ENCODE peak calls at places on chromosomes 3 and 15, in four cellular contexts. Z, G, L and F are unnamed samples.

GRCh38 chr3:37974121-37974927 is 16.3 kb upstream of the VILL start:
- DNase-seq in G (peak), Z (peak), L (no peak), F (peak)

GRCh38 chr3:58824285-58824684 is 157.7 kb upstream of the FAM3D start:
- DNase-seq in L (no peak), G (peak), Z (peak), F (peak)

GRCh38 chr15:101068961-101069734 is 150.0 kb downstream of the LRRK1 start:
- DNase-seq in L (no peak), G (no peak), Z (peak), F (peak)

GRCh38 chr15:85100186-85100937 is 118.7 kb downstream of the PDE8A start:
- DNase-seq in G (no peak), Z (no peak), L (no peak), F (no peak)

GRCh38 chr3:196471551-196471950 is 32.0 kb downstream of the RNF168 start:
- DNase-seq in Z (no peak), G (no peak), L (no peak), F (no peak)

GRCh38 chr15:37900286-37901221 is 33.9 kb upstream of the TMCO5A start:
- DNase-seq in L (no peak), G (no peak), Z (no peak), F (no peak)

GRCh38 chr3:48926425-48927392 is 8.1 kb downstream of the ARIH2 start:
- DNase-seq in L (no peak), Z (no peak), G (peak), F (no peak)

GRCh38 chr3:66860771-66861170 is 137.3 kb upstream of the KBTBD8 start:
- DNase-seq in Z (no peak), L (no peak), G (no peak), F (no peak)

GRCh38 chr3:17793542-17794195 is 51.2 kb upstream of the TBC1D5 start:
- DNase-seq in L (no peak), G (no peak), Z (no peak), F (no peak)

GRCh38 chr15:82108489-82109078 is 62.8 kb upstream of the MEX3B start:
- DNase-seq in L (no peak), Z (peak), G (peak), F (peak)

GRCh38 chr3:112519424-112520001 is 20.2 kb upstream of the BTLA start:
- DNase-seq in Z (no peak), L (peak), G (peak), F (peak)

GRCh38 chr3:168312991-168313390 is 217.3 kb upstream of the GOLIM4 start:
- DNase-seq in L (no peak), Z (no peak), G (no peak), F (no peak)

GRCh38 chr3:108292905-108293328 is 3.4 kb upstream of the HHLA2 start:
- DNase-seq in L (peak), G (no peak), Z (no peak), F (no peak)

GRCh38 chr3:123290962-123291361 is 89.2 kb downstream of the SEC22A start:
- DNase-seq in L (no peak), Z (no peak), G (no peak), F (no peak)

GRCh38 chr3:51675201-51675611 is 4.2 kb downstream of the TEX264 start:
- DNase-seq in Z (no peak), G (no peak), L (no peak), F (no peak)

GRCh38 chr3:79618883-79619282 is 148.9 kb downstream of the ROBO1 start:
- DNase-seq in L (no peak), G (no peak), Z (peak), F (no peak)

GRCh38 chr15:80970658-80971057 is 19.0 kb downstream of the MESD start:
- DNase-seq in L (no peak), G (no peak), Z (no peak), F (no peak)

GRCh38 chr3:153163349-153164008 is 1.5 kb downstream of the RAP2B start:
- DNase-seq in L (no peak), G (peak), Z (no peak), F (no peak)

GRCh38 chr3:130470132-130470531 is 46.8 kb upstream of the COL6A6 start:
- DNase-seq in Z (no peak), L (no peak), G (no peak), F (no peak)

GRCh38 chr15:69526696-69527095 is 74.1 kb downstream of the RPLP1 start:
- DNase-seq in G (no peak), Z (no peak), L (no peak), F (no peak)

GRCh38 chr3:45608885-45609284 is 14.3 kb downstream of the LIMD1 start:
- DNase-seq in L (no peak), Z (no peak), G (no peak), F (no peak)

GRCh38 chr15:62665449-62665848 is 377.1 kb upstream of the TPM1 start:
- DNase-seq in G (no peak), L (no peak), Z (no peak), F (peak)

GRCh38 chr3:32193101-32193500 is 45.4 kb upstream of the CMTM8 start:
- DNase-seq in G (no peak), L (no peak), Z (no peak), F (no peak)

GRCh38 chr3:175656451-175656850 is 797.3 kb downstream of the NAALADL2 start:
- DNase-seq in G (no peak), L (no peak), Z (no peak), F (no peak)

GRCh38 chr3:194521514-194522260 is 34.9 kb upstream of the ATP13A3 start:
- DNase-seq in L (no peak), G (no peak), Z (no peak), F (no peak)

GRCh38 chr3:32442766-32443165 is 51.1 kb downstream of the CMTM7 start:
- DNase-seq in L (no peak), G (no peak), Z (no peak), F (no peak)

GRCh38 chr15:92624401-92624991 is 31.1 kb downstream of the FAM174B start:
- DNase-seq in Z (no peak), G (no peak), L (no peak), F (no peak)

GRCh38 chr3:28316226-28316625 is 32.3 kb upstream of the ZCWPW2 start:
- DNase-seq in Z (no peak), L (no peak), G (no peak), F (no peak)

GRCh38 chr3:69082805-69083204 is 1.9 kb upstream of the ARL6IP5 start:
- DNase-seq in G (peak), Z (no peak), L (peak), F (no peak)

GRCh38 chr3:23068016-23068728 is 135.0 kb upstream of the UBE2E2 start:
- DNase-seq in Z (no peak), L (no peak), G (no peak), F (no peak)

GRCh38 chr3:23073721-23074300 is 129.3 kb upstream of the UBE2E2 start:
- DNase-seq in L (no peak), G (no peak), Z (no peak), F (no peak)

GRCh38 chr3:23072672-23073071 is 130.5 kb upstream of the UBE2E2 start:
- DNase-seq in Z (no peak), G (no peak), L (no peak), F (no peak)

GRCh38 chr3:23071306-23071705 is 131.8 kb upstream of the UBE2E2 start:
- DNase-seq in Z (no peak), G (no peak), L (no peak), F (no peak)

GRCh38 chr3:23071758-23072157 is 131.4 kb upstream of the UBE2E2 start:
- DNase-seq in L (no peak), G (no peak), Z (no peak), F (no peak)
- TF ChIP-seq NR2C2 in L (no peak), G (no peak), Z (no peak), F (no peak)

GRCh38 chr3:192155194-192155593 is 572.1 kb downstream of the FGF12 start:
- DNase-seq in Z (no peak), G (no peak), L (no peak), F (no peak)

GRCh38 chr3:192156382-192156781 is 571.0 kb downstream of the FGF12 start:
- DNase-seq in L (no peak), Z (no peak), G (no peak), F (peak)
- TF ChIP-seq NR2C2 in L (no peak), Z (no peak), G (no peak), F (no peak)

DNA sequence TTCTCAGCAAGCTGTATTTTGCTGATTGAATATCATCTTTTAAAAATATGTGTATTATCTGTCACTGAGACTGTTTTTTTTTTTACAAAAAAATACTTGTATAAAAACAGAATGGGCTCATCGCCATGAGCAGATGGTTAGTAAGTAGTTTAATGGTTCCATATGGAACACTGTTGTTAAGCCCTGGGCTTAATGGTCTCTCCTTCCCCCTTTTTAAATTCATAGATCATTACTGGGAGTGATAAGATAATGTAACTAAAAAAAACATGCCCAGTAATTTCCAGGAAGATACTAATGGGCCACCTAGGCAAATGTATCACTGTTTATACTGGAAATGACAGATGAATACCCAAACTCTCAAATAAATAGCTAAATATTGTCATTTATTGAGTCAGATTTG is 95.3 kb upstream of the TPRG1 start:
- DNase-seq in Z (no peak), G (no peak), L (no peak), F (no peak)
- TF ChIP-seq NR2C2 in Z (no peak), G (no peak), L (no peak), F (no peak)

DNA sequence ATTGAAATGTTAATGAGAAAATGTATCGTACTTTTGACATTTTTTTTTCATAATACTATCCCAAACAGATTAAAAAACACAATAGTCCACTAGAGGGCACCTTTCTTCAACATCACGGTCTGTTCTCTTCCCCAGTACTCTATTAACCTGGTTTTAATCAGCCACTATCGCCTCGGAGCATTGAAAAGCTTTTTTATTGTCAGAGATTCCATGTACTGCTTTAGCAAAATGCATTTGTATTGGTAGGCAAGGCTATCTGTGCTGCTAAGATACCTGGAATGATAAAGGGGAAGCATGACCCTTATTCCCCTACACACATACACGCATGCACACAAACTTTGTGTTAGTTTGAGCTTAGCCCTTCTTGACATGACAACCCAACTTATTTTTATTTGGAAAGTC is 160.1 kb upstream of the IL12A start:
- DNase-seq in L (no peak), Z (no peak), G (peak), F (peak)
- TF ChIP-seq NR2C2 in L (no peak), Z (no peak), G (no peak), F (no peak)

DNA sequence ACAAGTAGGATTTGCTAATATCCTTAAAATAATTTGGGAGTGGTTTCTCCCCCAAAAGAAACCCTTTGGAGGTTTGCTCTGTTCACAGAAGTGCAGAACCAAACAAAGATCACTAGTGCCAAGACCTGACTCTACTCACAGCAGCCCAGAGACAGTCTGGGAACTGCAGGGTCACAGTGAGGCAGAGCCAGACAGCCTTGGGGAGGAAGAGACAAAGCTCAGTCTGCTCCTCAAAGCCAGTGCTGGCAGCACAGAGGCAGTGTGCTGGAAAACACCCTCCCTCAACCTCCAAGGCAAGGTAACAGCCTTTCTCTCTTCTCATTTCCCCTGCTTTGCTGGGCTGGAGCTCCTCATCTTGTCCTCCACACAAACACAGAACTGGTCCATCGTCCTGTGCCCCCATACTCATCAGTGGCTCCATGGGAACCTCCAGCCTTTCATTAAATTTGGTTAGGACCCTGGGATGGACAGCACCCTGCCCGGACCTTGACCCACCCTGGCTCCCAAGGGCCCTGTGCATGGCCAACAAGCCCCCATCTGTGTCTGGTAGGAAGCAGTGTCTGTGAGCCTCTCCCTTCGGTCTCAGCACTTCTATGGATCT is 12.6 kb downstream of the RAB6B start:
- DNase-seq in G (no peak), Z (no peak), L (no peak), F (no peak)
- TF ChIP-seq NR2C2 in G (no peak), Z (no peak), L (no peak), F (no peak)

GRCh38 chr3:72725229-72725628 is 123.0 kb downstream of the SHQ1 start:
- DNase-seq in L (no peak), G (no peak), Z (no peak), F (no peak)

GRCh38 chr3:72721696-72722381 is 126.4 kb downstream of the SHQ1 start:
- DNase-seq in G (no peak), Z (no peak), L (no peak), F (no peak)

GRCh38 chr3:72719137-72719536 is 129.1 kb downstream of the SHQ1 start:
- DNase-seq in Z (no peak), L (no peak), G (no peak), F (no peak)

GRCh38 chr3:72724070-72724469 is 124.2 kb downstream of the SHQ1 start:
- DNase-seq in G (no peak), Z (no peak), L (no peak), F (no peak)

GRCh38 chr3:72722930-72723726 is 125.1 kb downstream of the SHQ1 start:
- DNase-seq in L (peak), Z (no peak), G (no peak), F (no peak)
- TF ChIP-seq NR2C2 in L (no peak), Z (no peak), G (no peak), F (no peak)

DNA sequence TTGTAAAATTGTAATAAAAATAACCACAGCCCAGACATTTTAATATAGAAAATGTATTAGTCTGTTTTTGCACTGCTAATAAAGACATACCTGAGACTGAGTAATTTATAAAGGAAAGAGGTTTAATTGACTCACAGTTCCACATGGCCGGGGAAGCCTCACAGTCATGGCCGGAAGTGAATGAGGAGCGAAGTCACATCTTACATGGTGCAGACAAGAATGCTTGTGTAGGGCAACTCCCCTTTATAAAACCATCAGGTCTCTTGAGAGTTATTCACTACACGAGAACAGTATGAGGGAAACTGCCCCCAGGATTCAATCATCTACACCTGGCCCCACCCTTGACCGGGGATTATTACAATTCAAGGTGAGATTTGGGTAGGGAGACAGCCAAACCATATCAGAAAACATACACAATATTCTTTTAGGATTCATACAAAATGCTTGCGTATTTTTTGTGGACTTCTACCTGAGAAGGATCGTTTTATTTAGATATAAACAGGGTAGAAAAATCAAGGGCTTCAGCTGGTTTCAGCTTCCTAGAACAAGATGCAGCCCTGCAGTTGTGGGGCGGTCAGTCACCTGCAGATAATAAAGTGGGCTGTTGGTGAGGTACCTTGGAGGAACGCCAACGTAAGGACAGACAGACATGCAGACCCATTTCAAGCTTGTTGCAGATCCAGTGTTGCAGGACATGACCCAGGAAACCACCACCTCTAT is 101.9 kb downstream of the TNIK start:
- DNase-seq in L (no peak), Z (no peak), G (no peak), F (no peak)
- TF ChIP-seq NR2C2 in L (no peak), Z (no peak), G (no peak), F (no peak)